ENCODE peak calls at places on chromosomes 7 and 10, in eight cellular contexts. D is GM13977, A is ovary, J is SK-N-SH, M is AG10803, H is kidney glomerular epithelial cell, L is SW 1271, S is fibroblast of the conjunctiva. B is an unnamed sample.
A peak's percentile ranks its signal among the peaks of the same experiment; 100 is the strongest.

GRCh38 chr7:75884401-75884800 is 5.6 kb downstream of the RHBDD2 start:
- DNase-seq in D (no peak), A (no peak), J (no peak), S (no peak), M (no peak), H (no peak), L (no peak), B (no peak)

GRCh38 chr7:75584385-75584784 is 92.3 kb downstream of the SPDYE5 start:
- DNase-seq in S (no peak), H (no peak), A (no peak), M (no peak), D (no peak), L (no peak), J (no peak), B (no peak)

GRCh38 chr7:123666492-123666891 is 10.8 kb downstream of the LMOD2 start:
- DNase-seq in D (no peak), L (no peak), S (no peak), J (peak; percentile 30), H (no peak), A (no peak), M (no peak), B (no peak)

GRCh38 chr10:76479103-76479790 is 1047.8 kb downstream of the LRMDA start:
- DNase-seq in J (no peak), M (no peak), H (no peak), L (no peak), D (no peak), S (no peak), A (no peak), B (no peak)

GRCh38 chr7:55180821-55181542 is 162.2 kb downstream of the EGFR start:
- DNase-seq in L (no peak), M (no peak), A (no peak), S (no peak), D (no peak), H (no peak), J (no peak), B (peak; percentile 23)

GRCh38 chr10:111338798-111339197 is 262.0 kb downstream of the ADRA2A start:
- DNase-seq in J (no peak), D (no peak), M (no peak), H (no peak), S (no peak), A (no peak), L (no peak), B (no peak)

GRCh38 chr10:132461683-132462231 is 64.8 kb downstream of the PWWP2B start:
- DNase-seq in M (no peak), J (no peak), H (no peak), A (peak; percentile 45), L (no peak), D (no peak), S (no peak), B (no peak)

GRCh38 chr10:97861924-97862323 is 12.3 kb downstream of the GOLGA7B start:
- DNase-seq in S (no peak), A (no peak), L (peak; percentile 10), M (no peak), H (no peak), J (no peak), D (no peak), B (no peak)

GRCh38 chr10:113739031-113739430 is 12.5 kb upstream of the PLEKHS1 start:
- DNase-seq in A (no peak), L (no peak), M (no peak), H (no peak), D (no peak), J (no peak), S (no peak), B (no peak)

GRCh38 chr7:90594791-90595317 is 1.3 kb upstream of the CDK14 start:
- DNase-seq in M (peak; percentile 75), L (no peak), J (peak; percentile 32), D (peak; percentile 28), S (peak; percentile 59), A (no peak), H (peak; percentile 81), B (no peak)

GRCh38 chr10:132678436-132679216 is 107.3 kb downstream of the NKX6-2 start:
- DNase-seq in L (no peak), M (no peak), H (no peak), D (no peak), S (no peak), A (no peak), J (no peak), B (no peak)

GRCh38 chr10:110852255-110852896 is 19.4 kb upstream of the PDCD4 start:
- DNase-seq in L (no peak), M (no peak), A (no peak), S (no peak), D (no peak), J (no peak), H (peak; percentile 7), B (peak; percentile 47)

GRCh38 chr10:113169853-113170455 is 219.9 kb downstream of the TCF7L2 start:
- DNase-seq in H (no peak), M (peak; percentile 18), D (peak; percentile 50), L (no peak), J (no peak), A (no peak), S (no peak), B (no peak)

GRCh38 chr7:135877799-135878198 is 99.4 kb downstream of the MTPN start:
- DNase-seq in A (no peak), D (no peak), J (no peak), H (peak; percentile 50), S (no peak), L (no peak), M (peak; percentile 58), B (no peak)

GRCh38 chr10:31554556-31554955 is 235.5 kb downstream of the ZEB1 start:
- DNase-seq in L (peak; percentile 9), H (no peak), J (no peak), A (no peak), S (no peak), D (no peak), M (peak; percentile 38), B (no peak)

GRCh38 chr10:66999762-67000161 is 73.9 kb downstream of the LRRTM3 start:
- DNase-seq in M (no peak), S (no peak), L (no peak), A (no peak), J (no peak), H (no peak), D (no peak), B (no peak)

GRCh38 chr10:62159357-62159756 is 109.3 kb downstream of the RTKN2 start:
- DNase-seq in H (no peak), M (no peak), L (no peak), J (no peak), S (no peak), D (no peak), A (no peak), B (no peak)

GRCh38 chr10:126459032-126459831 is 71.0 kb upstream of the ADAM12 start:
- DNase-seq in L (no peak), J (no peak), A (no peak), H (no peak), D (no peak), S (peak; percentile 77), M (peak; percentile 70), B (no peak)

GRCh38 chr10:17175551-17175950 is 25.9 kb downstream of the TRDMT1 start:
- DNase-seq in M (peak; percentile 65), H (no peak), A (no peak), S (no peak), J (no peak), D (no peak), L (no peak), B (no peak)

B was measured in CD8-positive, alpha-beta T cell.